ENCODE peak calls at places on chromosomes 4 and X, in four cellular contexts. One of them, this sample, is unnamed.

GRCh38 chr4:76787898-76788297 is 110.0 kb downstream of the SOWAHB start:
- DNase-seq in stimulated activated CD4-positive, alpha-beta T cell treated with anti-CD3 and anti-CD28 coated beads, TNF-alpha, amount 100 ng/mL, for 4 hours: no peak
- DNase-seq in SW480: no peak
- DNase-seq in NCI-H1694: no peak
- DNase-seq in this sample: no peak

GRCh38 chr4:41957634-41958033 is 22.4 kb downstream of the TMEM33 start:
- DNase-seq in NCI-H1694: no peak
- DNase-seq in stimulated activated CD4-positive, alpha-beta T cell treated with anti-CD3 and anti-CD28 coated beads, TNF-alpha, amount 100 ng/mL, for 4 hours: no peak
- DNase-seq in SW480: peak
- DNase-seq in this sample: peak

GRCh38 chr4:151744614-151745013 is 16.2 kb downstream of the GATB start:
- DNase-seq in SW480: peak
- DNase-seq in NCI-H1694: no peak
- DNase-seq in stimulated activated CD4-positive, alpha-beta T cell treated with anti-CD3 and anti-CD28 coated beads, TNF-alpha, amount 100 ng/mL, for 4 hours: no peak
- DNase-seq in this sample: no peak

GRCh38 chr4:90495211-90495610 is 368.0 kb downstream of the CCSER1 start:
- DNase-seq in stimulated activated CD4-positive, alpha-beta T cell treated with anti-CD3 and anti-CD28 coated beads, TNF-alpha, amount 100 ng/mL, for 4 hours: no peak
- DNase-seq in SW480: no peak
- DNase-seq in NCI-H1694: peak
- DNase-seq in this sample: no peak

GRCh38 chrX:65920620-65921019 is 119.3 kb downstream of the VSIG4 start:
- DNase-seq in stimulated activated CD4-positive, alpha-beta T cell treated with anti-CD3 and anti-CD28 coated beads, TNF-alpha, amount 100 ng/mL, for 4 hours: no peak
- DNase-seq in NCI-H1694: no peak
- DNase-seq in SW480: no peak
- DNase-seq in this sample: no peak

GRCh38 chr4:180665481-180665880 is 1577.7 kb upstream of the TENM3 start:
- DNase-seq in NCI-H1694: no peak
- DNase-seq in SW480: no peak
- DNase-seq in stimulated activated CD4-positive, alpha-beta T cell treated with anti-CD3 and anti-CD28 coated beads, TNF-alpha, amount 100 ng/mL, for 4 hours: no peak
- DNase-seq in this sample: no peak

GRCh38 chr4:86963697-86964096 is 28.9 kb downstream of the AFF1 start:
- DNase-seq in SW480: no peak
- DNase-seq in stimulated activated CD4-positive, alpha-beta T cell treated with anti-CD3 and anti-CD28 coated beads, TNF-alpha, amount 100 ng/mL, for 4 hours: no peak
- DNase-seq in NCI-H1694: no peak
- DNase-seq in this sample: no peak

GRCh38 chr4:80535551-80535950 is 200.0 kb downstream of the CFAP299 start:
- DNase-seq in stimulated activated CD4-positive, alpha-beta T cell treated with anti-CD3 and anti-CD28 coated beads, TNF-alpha, amount 100 ng/mL, for 4 hours: no peak
- DNase-seq in SW480: no peak
- DNase-seq in NCI-H1694: no peak
- DNase-seq in this sample: no peak

GRCh38 chr4:182141046-182141445 is 102.2 kb upstream of the TENM3 start:
- DNase-seq in NCI-H1694: no peak
- DNase-seq in SW480: no peak
- DNase-seq in stimulated activated CD4-positive, alpha-beta T cell treated with anti-CD3 and anti-CD28 coated beads, TNF-alpha, amount 100 ng/mL, for 4 hours: no peak
- DNase-seq in this sample: no peak

This sample was measured in LoVo.